ENCODE peak calls at places on chromosomes 3 and 15, in four cellular contexts. H is upper lobe of left lung, X is foreskin keratinocyte, N is body of pancreas. I is an unnamed sample.

GRCh38 chr3:195226900-195227447 is 44.0 kb downstream of the XXYLT1 start:
- DNase-seq in X (no peak), N (no peak), H (peak), I (no peak)

GRCh38 chr15:39553947-39554731 is 26.7 kb upstream of the THBS1 start:
- DNase-seq in H (peak), N (peak), X (no peak), I (no peak)

GRCh38 chr15:58295637-58296036 is 136.2 kb upstream of the LIPC start:
- DNase-seq in H (no peak), N (no peak), X (no peak), I (no peak)

GRCh38 chr15:53757906-53758305 is 1.6 kb downstream of the WDR72 start:
- DNase-seq in X (no peak), N (no peak), H (no peak), I (no peak)

GRCh38 chr3:4019509-4019908 is 220.3 kb downstream of the LRRN1 start:
- DNase-seq in X (no peak), H (no peak), N (no peak), I (no peak)

GRCh38 chr3:128923607-128924385 is 44.4 kb downstream of the ACAD9 start:
- DNase-seq in N (no peak), H (no peak), X (no peak), I (no peak)

GRCh38 chr3:177377166-177377565 is 179.9 kb upstream of the TBL1XR1 start:
- DNase-seq in X (peak), N (no peak), H (peak), I (peak)

GRCh38 chr15:91853968-91854943 is 748 bp downstream of the SLCO3A1 start:
- DNase-seq in N (peak), H (peak), X (peak), I (no peak)

GRCh38 chr3:186360779-186361178 is 1.3 kb downstream of the DGKG start:
- DNase-seq in N (no peak), H (peak), X (no peak), I (no peak)

GRCh38 chr15:31325432-31325975 is 1.1 kb upstream of the KLF13 start:
- DNase-seq in X (peak), H (peak), N (peak), I (no peak)

GRCh38 chr3:133487204-133487603 is 86.3 kb upstream of the CDV3 start:
- DNase-seq in H (no peak), X (no peak), N (peak), I (no peak)

GRCh38 chr3:52108302-52109232 is 45.7 kb downstream of the POC1A start:
- DNase-seq in N (peak), X (no peak), H (no peak), I (no peak)

GRCh38 chr15:62469478-62469873 is 304.4 kb upstream of the C2CD4B start:
- DNase-seq in H (peak), X (no peak), N (no peak), I (no peak)

GRCh38 chr3:43389388-43390254 is 103.3 kb downstream of the SNRK start:
- DNase-seq in N (peak), X (peak), H (peak), I (peak)

GRCh38 chr15:31799711-31800321 is 230.5 kb upstream of the CHRNA7 start:
- DNase-seq in H (no peak), X (no peak), N (no peak), I (no peak)

GRCh38 chr15:60591491-60592385 is 112.8 kb upstream of the ICE2 start:
- DNase-seq in N (peak), X (no peak), H (peak), I (no peak)

GRCh38 chr3:155031191-155031590 is 48.9 kb upstream of the MME start:
- DNase-seq in H (no peak), X (no peak), N (no peak), I (no peak)

GRCh38 chr3:150739200-150739863 is 23.6 kb downstream of the SIAH2 start:
- DNase-seq in X (no peak), H (no peak), N (no peak), I (no peak)

GRCh38 chr3:77898621-77899020 is 858.7 kb downstream of the ROBO2 start:
- DNase-seq in X (peak), N (no peak), H (no peak), I (no peak)

GRCh38 chr3:189143321-189143720 is 28.4 kb upstream of the TPRG1 start:
- DNase-seq in X (no peak), H (no peak), N (no peak), I (no peak)

GRCh38 chr15:54365001-54365400 is 386.8 kb downstream of the UNC13C start:
- DNase-seq in H (no peak), N (no peak), X (no peak), I (no peak)

GRCh38 chr3:62210016-62210415 is 163.3 kb downstream of the FEZF2 start:
- DNase-seq in H (no peak), X (no peak), N (no peak), I (no peak)

GRCh38 chr3:58151637-58152036 is 59.1 kb downstream of the DNASE1L3 start:
- DNase-seq in H (no peak), X (no peak), N (no peak), I (no peak)

GRCh38 chr15:42344763-42345162 is 14.5 kb upstream of the CAPN3 start:
- DNase-seq in N (no peak), X (peak), H (no peak), I (peak)

GRCh38 chr15:91471410-91471993 is 371.4 kb downstream of the SV2B start:
- DNase-seq in H (no peak), N (peak), X (no peak), I (no peak)

GRCh38 chr3:138726966-138727365 is 107.8 kb downstream of the PIK3CB start:
- DNase-seq in H (no peak), N (no peak), X (peak), I (no peak)

GRCh38 chr3:124322966-124323365 is 331.0 kb upstream of the ROPN1 start:
- DNase-seq in N (no peak), H (no peak), X (no peak), I (no peak)

GRCh38 chr3:111913163-111913763 is 54.2 kb downstream of the PHLDB2 start:
- DNase-seq in X (no peak), H (no peak), N (no peak), I (no peak)

GRCh38 chr15:90174140-90174891 is 26.8 kb upstream of the SEMA4B start:
- DNase-seq in X (no peak), H (peak), N (peak), I (no peak)

GRCh38 chr15:41493205-41493901 is at the start of gene ITPKA:
- DNase-seq in N (peak), H (peak), X (no peak), I (no peak)

GRCh38 chr15:57134877-57135276 is 216.4 kb downstream of the TCF12 start:
- DNase-seq in N (no peak), X (no peak), H (no peak), I (no peak)

GRCh38 chr3:146542179-146542578 is 2.2 kb downstream of the PLSCR1 start:
- DNase-seq in N (peak), X (peak), H (no peak), I (no peak)

GRCh38 chr15:86691091-86691490 is 611.4 kb downstream of the AGBL1 start:
- DNase-seq in N (no peak), H (no peak), X (no peak), I (no peak)
- H3K27ac ChIP-seq in N (no peak), H (no peak), X (no peak), I (no peak)

GRCh38 chr3:110526732-110527727 is 544.6 kb upstream of the NECTIN3 start:
- DNase-seq in N (no peak), X (peak), H (no peak), I (peak)
- H3K27ac ChIP-seq in N (no peak), X (peak), H (no peak), I (peak)

GRCh38 chr3:144182501-144182900 is 210.9 kb downstream of the DIPK2A start:
- DNase-seq in H (no peak), N (no peak), X (no peak), I (no peak)

GRCh38 chr3:144181062-144181461 is 209.4 kb downstream of the DIPK2A start:
- DNase-seq in X (no peak), N (no peak), H (no peak), I (no peak)

GRCh38 chr3:144175644-144176425 is 204.2 kb downstream of the DIPK2A start:
- DNase-seq in X (peak), H (no peak), N (no peak), I (no peak)

GRCh38 chr3:144178607-144179006 is 207.0 kb downstream of the DIPK2A start:
- DNase-seq in N (no peak), X (peak), H (no peak), I (no peak)
- H3K27ac ChIP-seq in N (no peak), X (no peak), H (no peak), I (no peak)

GRCh38 chr15:99177679-99178078 is 71.7 kb downstream of the TTC23 start:
- DNase-seq in H (no peak), N (no peak), X (peak), I (no peak)
- H3K27ac ChIP-seq in H (no peak), N (no peak), X (no peak), I (no peak)

GRCh38 chr3:69764861-69765260 is 25.6 kb downstream of the MITF start:
- DNase-seq in X (no peak), H (no peak), N (no peak), I (no peak)
- H3K27ac ChIP-seq in X (no peak), H (peak), N (peak), I (no peak)

I was measured in epithelial cell of prostate.